ENCODE peak calls at places on chromosomes 4 and X, in ten cellular contexts. U is osteocyte; Z is GM13977; T is neural progenitor cell; Y is AG09309; I is CD4-positive, alpha-beta T cell; J is fibroblast of lung; W is choroid plexus epithelial cell; Q is psoas muscle; N is thoracic aorta. C is an unnamed sample.

GRCh38 chr4:138707746-138708145 is 307.8 kb upstream of the NOCT start:
- DNase-seq in N (no peak), U (no peak), W (no peak), Z (no peak), Y (no peak), I (no peak), J (no peak), T (no peak), Q (no peak), C (no peak)

GRCh38 chr4:113979973-113980615 is 647 bp upstream of the ARSJ start:
- DNase-seq in N (no peak), W (no peak), J (peak), I (no peak), Y (no peak), T (no peak), Z (no peak), U (no peak), Q (no peak), C (no peak)

GRCh38 chr4:124854968-124855367 is 142.4 kb upstream of the ANKRD50 start:
- DNase-seq in Q (no peak), Z (peak), U (no peak), Y (peak), I (no peak), J (no peak), T (no peak), N (no peak), W (peak), C (no peak)

GRCh38 chr4:182245541-182246245 is 2.5 kb downstream of the TENM3 start:
- DNase-seq in W (no peak), Z (no peak), U (no peak), Q (no peak), Y (peak), N (no peak), J (peak), I (no peak), T (peak), C (no peak)

GRCh38 chrX:50718791-50719190 is 95.2 kb downstream of the SHROOM4 start:
- DNase-seq in T (no peak), Y (no peak), N (no peak), W (peak), I (no peak), J (peak), U (no peak), Q (no peak), Z (no peak), C (no peak)

GRCh38 chrX:47160781-47161180 is 15.8 kb downstream of the RBM10 start:
- DNase-seq in I (no peak), W (no peak), U (no peak), Z (no peak), N (no peak), Q (no peak), T (no peak), Y (no peak), J (no peak), C (no peak)

GRCh38 chrX:139203681-139204575 is 326.6 kb upstream of the F9 start:
- DNase-seq in J (no peak), U (no peak), Z (no peak), N (no peak), Y (no peak), I (no peak), T (peak), W (no peak), Q (peak), C (peak)

GRCh38 chrX:119784747-119785446 is 6.5 kb downstream of the RPL39 start:
- DNase-seq in W (peak), J (peak), I (peak), N (no peak), T (peak), Z (no peak), Q (no peak), Y (no peak), U (no peak), C (peak)

GRCh38 chr4:29046716-29047115 is 1673.5 kb upstream of the PCDH7 start:
- DNase-seq in Z (no peak), W (peak), U (no peak), Y (peak), J (peak), T (no peak), N (no peak), I (no peak), Q (no peak), C (no peak)

GRCh38 chr4:168480991-168481588 is 798 bp upstream of the DDX60L start:
- DNase-seq in U (no peak), W (peak), J (peak), T (no peak), Z (peak), Y (peak), Q (no peak), N (no peak), I (peak), C (peak)

GRCh38 chr4:169270810-169271691 is at the start of gene SH3RF1:
- DNase-seq in U (peak), I (no peak), Q (peak), Z (peak), N (peak), Y (no peak), W (peak), J (peak), T (peak), C (peak)

GRCh38 chr4:153501578-153501977 is 35.4 kb downstream of the TMEM131L start:
- DNase-seq in U (no peak), Z (no peak), Y (no peak), N (no peak), Q (no peak), T (no peak), I (no peak), J (no peak), W (no peak), C (no peak)

GRCh38 chr4:69057620-69058409 is 38.5 kb upstream of the UGT2B7 start:
- DNase-seq in I (no peak), Y (no peak), Q (no peak), Z (no peak), U (no peak), W (peak), N (no peak), T (peak), J (peak), C (no peak)

GRCh38 chr4:1604181-1604705 is 79.9 kb downstream of the FAM53A start:
- DNase-seq in W (no peak), T (no peak), N (no peak), Q (peak), Z (no peak), J (no peak), U (no peak), I (no peak), Y (no peak), C (no peak)

GRCh38 chr4:114980932-114981693 is 132.3 kb downstream of the NDST4 start:
- DNase-seq in W (peak), U (no peak), Q (no peak), Z (no peak), Y (no peak), T (no peak), I (no peak), N (no peak), J (no peak), C (no peak)
- TF ChIP-seq CTCF in W (no peak), U (no peak), Q (no peak), Z (no peak), Y (no peak), T (no peak), I (no peak), N (no peak), J (no peak), C (no peak)

GRCh38 chrX:154534526-154535322 is 11.9 kb downstream of the G6PD start:
- DNase-seq in J (peak), U (peak), Q (peak), T (peak), Z (peak), N (no peak), W (peak), I (peak), Y (peak), C (peak)
- TF ChIP-seq CTCF in J (peak), U (peak), Q (peak), T (peak), Z (peak), N (peak), W (peak), I (peak), Y (peak), C (peak)

DNA sequence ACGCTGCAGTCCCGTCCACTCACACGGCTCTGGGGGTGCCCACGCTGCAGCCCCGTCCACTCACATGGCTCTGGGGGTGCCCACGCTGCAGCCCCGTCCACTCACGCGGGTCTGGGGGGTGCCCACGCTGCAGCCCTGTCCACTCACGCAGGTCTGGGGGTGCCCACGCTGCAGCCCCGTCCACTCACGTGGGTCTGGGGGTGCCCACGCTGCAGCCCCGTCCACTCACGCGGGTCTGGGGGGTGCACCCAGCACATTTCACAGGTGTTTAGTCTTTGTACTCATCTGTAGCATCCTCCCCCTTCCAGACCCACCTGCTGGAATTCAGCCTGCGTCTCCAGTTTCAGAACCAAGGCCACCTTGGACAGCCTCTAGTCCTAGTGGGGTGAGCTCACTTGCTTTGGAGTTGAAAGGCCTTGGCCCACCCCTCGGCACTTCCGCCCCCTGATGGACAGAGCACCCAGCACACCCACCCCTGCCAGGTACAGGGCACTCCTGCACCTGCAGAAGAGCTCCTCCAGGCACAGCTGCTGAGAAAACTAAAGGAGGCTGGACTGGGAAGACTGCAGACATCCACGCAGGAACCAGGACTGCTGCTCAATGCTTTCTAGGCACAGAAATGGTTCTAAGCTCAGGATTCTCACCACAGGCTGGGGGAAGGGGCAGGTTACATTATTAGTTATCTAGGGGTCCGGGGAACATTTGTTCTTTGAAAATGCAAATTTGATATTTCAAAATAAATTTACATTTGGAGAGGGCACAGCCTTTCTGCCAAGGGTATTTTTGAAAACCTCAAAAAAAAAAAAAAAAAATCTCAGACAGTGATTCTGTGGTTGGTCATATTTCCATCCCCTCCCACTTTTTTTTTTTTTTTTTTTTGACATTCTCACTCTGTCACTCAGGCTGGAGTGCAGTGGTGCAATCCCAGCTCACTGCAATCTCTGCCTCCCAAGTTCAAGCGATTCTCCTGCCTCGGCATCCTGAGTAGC is 72.8 kb downstream of the ABLIM2 start:
- DNase-seq in U (no peak), Q (peak), Z (no peak), I (no peak), N (no peak), T (no peak), Y (no peak), W (no peak), J (no peak), C (no peak)
- TF ChIP-seq CTCF in U (no peak), Q (no peak), Z (no peak), I (no peak), N (no peak), T (peak), Y (no peak), W (no peak), J (no peak), C (no peak)

GRCh38 chr4:146040623-146041022 is 102.0 kb upstream of the ZNF827 start:
- DNase-seq in Y (no peak), Z (no peak), U (no peak), W (no peak), J (no peak), T (no peak), N (no peak), Q (no peak), I (no peak), C (no peak)
- TF ChIP-seq CTCF in Y (no peak), Z (no peak), U (no peak), W (peak), J (no peak), T (no peak), N (no peak), Q (no peak), I (no peak), C (no peak)

DNA sequence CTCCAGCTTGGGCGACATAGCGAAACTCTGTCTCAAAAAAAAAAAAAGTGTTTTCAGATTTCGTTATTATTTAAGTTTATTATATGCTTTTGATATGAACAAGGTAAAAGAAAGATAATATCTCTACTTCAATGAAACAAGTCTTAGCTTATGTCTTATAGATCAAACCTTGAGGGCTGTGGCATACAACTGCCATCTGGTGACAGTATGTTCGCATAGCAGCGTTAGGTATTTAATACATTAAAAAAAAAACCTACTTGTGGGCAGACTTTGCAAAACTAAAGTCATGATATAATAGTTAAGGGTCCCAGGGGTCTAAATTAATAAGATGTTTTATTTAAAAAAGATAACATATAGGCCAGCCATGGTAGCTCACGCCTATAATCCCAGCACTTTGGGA is 161.2 kb upstream of the AMOT start:
- DNase-seq in Z (no peak), W (no peak), J (no peak), U (no peak), N (no peak), I (no peak), Q (no peak), Y (no peak), T (peak), C (no peak)
- TF ChIP-seq CTCF in Z (no peak), W (no peak), J (no peak), U (no peak), N (no peak), I (no peak), Q (no peak), Y (no peak), T (peak), C (no peak)

DNA sequence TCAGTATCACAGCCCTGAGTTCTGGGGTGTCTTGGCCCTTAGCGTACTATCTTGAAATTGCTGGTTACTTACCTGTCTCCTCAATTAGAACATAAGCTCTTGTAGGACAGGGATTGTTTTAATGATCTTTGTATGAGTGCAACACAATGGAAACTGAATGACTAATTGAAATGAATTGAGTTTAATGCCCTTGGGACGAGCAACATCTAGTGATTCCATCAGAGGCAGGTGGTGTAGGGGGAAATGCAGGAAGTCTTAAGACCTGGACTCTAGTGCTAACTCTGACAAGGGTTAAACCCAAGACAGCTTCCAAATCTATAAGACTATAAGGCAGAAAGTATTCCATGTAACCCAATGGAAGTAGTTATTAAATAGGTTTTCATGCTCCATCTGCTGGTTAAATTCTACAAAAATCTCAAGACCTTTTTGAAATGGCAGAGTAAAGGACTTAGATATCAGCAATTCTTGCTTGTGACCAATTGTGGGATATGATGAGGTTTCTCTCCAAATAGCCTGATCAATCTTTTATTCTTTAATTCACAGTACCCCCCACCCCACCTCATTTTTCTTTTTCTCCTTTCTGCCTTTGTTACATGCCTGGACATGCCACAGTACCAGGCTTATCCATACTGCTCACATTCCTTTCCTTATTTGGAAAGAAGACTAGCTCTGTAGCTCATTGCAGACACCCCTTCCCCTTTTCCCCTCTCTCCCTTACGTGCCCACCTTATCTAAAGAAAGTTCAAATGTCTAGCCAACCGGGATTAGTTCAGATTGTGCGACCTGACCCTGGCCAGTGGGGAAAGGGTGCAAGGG is 340.8 kb downstream of the PAPSS1 start:
- DNase-seq in Q (no peak), W (peak), T (no peak), Z (no peak), Y (peak), N (no peak), J (peak), U (no peak), I (no peak), C (no peak)
- TF ChIP-seq CTCF in Q (no peak), W (peak), T (no peak), Z (no peak), Y (peak), N (no peak), J (no peak), U (peak), I (no peak), C (no peak)

C was measured in natural killer cell.